ENCODE peak calls at places on chromosomes 1 and 21, in six cellular contexts. I is HepG2, Z is GM12878, K is SK-N-SH, G is HCT116, Y is K562. R is an unnamed sample.

GRCh38 chr1:150182233-150182632 is 32.5 kb downstream of the PLEKHO1 start:
- DNase-seq in G (no peak), I (no peak), K (no peak), Z (no peak), Y (no peak), R (no peak)

GRCh38 chr21:29298348-29299045 is at the start of gene BACH1:
- DNase-seq in K (peak), I (peak), Y (peak), Z (no peak), G (peak), R (peak)

GRCh38 chr1:175217674-175218073 is 25.1 kb upstream of the KIAA0040 start:
- DNase-seq in Z (no peak), K (no peak), I (no peak), Y (no peak), G (no peak), R (no peak)

GRCh38 chr1:172837816-172838680 is 179.1 kb downstream of the FASLG start:
- DNase-seq in Z (no peak), K (no peak), G (peak), I (no peak), Y (no peak), R (no peak)

GRCh38 chr21:28605138-28605537 is 387.5 kb downstream of the LTN1 start:
- DNase-seq in Y (no peak), I (no peak), K (no peak), G (no peak), Z (no peak), R (no peak)

GRCh38 chr1:231311696-231312095 is 26.0 kb downstream of the EXOC8 start:
- DNase-seq in G (no peak), K (no peak), I (no peak), Z (no peak), Y (no peak), R (no peak)

GRCh38 chr1:31976401-31976800 is 37.3 kb upstream of the KHDRBS1 start:
- DNase-seq in G (no peak), K (no peak), I (no peak), Z (no peak), Y (no peak), R (no peak)

GRCh38 chr1:167121375-167122120 is 27.7 kb downstream of the STYXL2 start:
- DNase-seq in K (peak), G (peak), I (no peak), Z (no peak), Y (no peak), R (no peak)

GRCh38 chr1:7561331-7561921 is 209.7 kb upstream of the VAMP3 start:
- DNase-seq in G (no peak), Z (no peak), Y (peak), I (no peak), K (peak), R (no peak)

GRCh38 chr1:240149488-240150094 is 57.9 kb downstream of the FMN2 start:
- DNase-seq in Y (peak), Z (no peak), K (peak), I (peak), G (no peak), R (peak)

GRCh38 chr1:26862781-26863676 is at the start of gene SFN:
- DNase-seq in Z (no peak), I (peak), K (no peak), G (peak), Y (peak), R (peak)

GRCh38 chr1:218384576-218384975 is 39.4 kb downstream of the TGFB2 start:
- DNase-seq in Z (no peak), Y (peak), G (no peak), K (no peak), I (no peak), R (no peak)

GRCh38 chr1:188137221-188137620 is 1308.5 kb downstream of the PLA2G4A start:
- DNase-seq in K (no peak), Y (no peak), Z (no peak), I (no peak), G (no peak), R (no peak)

GRCh38 chr1:42162181-42162580 is 2.4 kb downstream of the GUCA2A start:
- DNase-seq in I (no peak), Z (no peak), K (no peak), G (no peak), Y (no peak), R (no peak)

GRCh38 chr1:36160949-36161485 is 5.1 kb downstream of the MAP7D1 start:
- DNase-seq in I (no peak), K (peak), Y (peak), Z (no peak), G (no peak), R (no peak)

GRCh38 chr1:230352537-230352936 is 73.6 kb downstream of the PGBD5 start:
- DNase-seq in Z (no peak), G (no peak), I (no peak), K (no peak), Y (no peak), R (no peak)

GRCh38 chr1:156502749-156503671 is 2.4 kb upstream of the MEF2D start:
- DNase-seq in Y (peak), Z (no peak), I (no peak), G (peak), K (no peak), R (peak)

GRCh38 chr1:3117879-3118278 is 48.9 kb downstream of the PRDM16 start:
- DNase-seq in Y (no peak), G (no peak), Z (no peak), I (no peak), K (no peak), R (no peak)

GRCh38 chr1:171457412-171457811 is 27.9 kb upstream of the PRRC2C start:
- DNase-seq in G (no peak), K (no peak), Y (no peak), Z (no peak), I (no peak), R (no peak)

GRCh38 chr1:160519542-160520435 is 3.3 kb downstream of the SLAMF6 start:
- DNase-seq in K (no peak), I (no peak), G (no peak), Z (peak), Y (peak), R (no peak)

GRCh38 chr1:44407430-44408180 is 2.5 kb downstream of the RNF220 start:
- DNase-seq in I (no peak), Z (no peak), K (peak), G (no peak), Y (no peak), R (no peak)

GRCh38 chr1:169427081-169427611 is at the start of gene CCDC181:
- DNase-seq in Z (peak), I (peak), K (peak), Y (peak), G (no peak), R (no peak)

GRCh38 chr1:89945852-89946476 is 48.9 kb upstream of the ZNF326 start:
- DNase-seq in K (no peak), G (peak), Y (peak), Z (peak), I (no peak), R (no peak)

GRCh38 chr1:187626056-187626455 is 797.3 kb downstream of the PLA2G4A start:
- DNase-seq in Y (no peak), I (no peak), Z (no peak), G (no peak), K (no peak), R (peak)

GRCh38 chr1:207853372-207853757 is 57.6 kb downstream of the CD34 start:
- DNase-seq in I (no peak), Y (no peak), G (no peak), Z (no peak), K (no peak), R (no peak)

GRCh38 chr1:247386695-247387094 is 29.3 kb upstream of the NLRP3 start:
- DNase-seq in G (no peak), K (no peak), I (no peak), Y (peak), Z (no peak), R (no peak)

GRCh38 chr1:16275591-16275990 is 38.6 kb upstream of the CPLANE2 start:
- DNase-seq in I (no peak), Y (no peak), G (no peak), K (no peak), Z (no peak), R (no peak)

GRCh38 chr1:41486053-41486891 is 1.8 kb upstream of the EDN2 start:
- DNase-seq in K (no peak), I (no peak), Y (no peak), Z (peak), G (no peak), R (no peak)

GRCh38 chr1:180601512-180601911 is 30.3 kb upstream of the XPR1 start:
- DNase-seq in Z (no peak), I (no peak), K (no peak), Y (no peak), G (no peak), R (no peak)

GRCh38 chr1:221291113-221291512 is 411.9 kb downstream of the HLX start:
- DNase-seq in I (no peak), G (no peak), Y (no peak), Z (no peak), K (no peak), R (no peak)

GRCh38 chr1:4174291-4175200 is 274.5 kb upstream of the C1orf174 start:
- DNase-seq in Y (no peak), K (peak), G (no peak), I (no peak), Z (no peak), R (no peak)

GRCh38 chr1:4173731-4174130 is 273.7 kb upstream of the C1orf174 start:
- DNase-seq in K (peak), Y (no peak), I (no peak), G (no peak), Z (no peak), R (no peak)

GRCh38 chr1:4170953-4171352 is 270.9 kb upstream of the C1orf174 start:
- DNase-seq in K (no peak), I (no peak), Z (no peak), Y (no peak), G (no peak), R (no peak)

GRCh38 chr1:4171480-4172450 is 271.7 kb upstream of the C1orf174 start:
- DNase-seq in K (no peak), Y (no peak), Z (no peak), G (no peak), I (no peak), R (no peak)

GRCh38 chr1:4172659-4173599 is 272.9 kb upstream of the C1orf174 start:
- DNase-seq in Z (no peak), Y (peak), I (peak), G (peak), K (peak), R (no peak)
- TF ChIP-seq JUND in Z (no peak), Y (no peak), I (no peak), G (no peak), K (no peak), R (no peak)

DNA sequence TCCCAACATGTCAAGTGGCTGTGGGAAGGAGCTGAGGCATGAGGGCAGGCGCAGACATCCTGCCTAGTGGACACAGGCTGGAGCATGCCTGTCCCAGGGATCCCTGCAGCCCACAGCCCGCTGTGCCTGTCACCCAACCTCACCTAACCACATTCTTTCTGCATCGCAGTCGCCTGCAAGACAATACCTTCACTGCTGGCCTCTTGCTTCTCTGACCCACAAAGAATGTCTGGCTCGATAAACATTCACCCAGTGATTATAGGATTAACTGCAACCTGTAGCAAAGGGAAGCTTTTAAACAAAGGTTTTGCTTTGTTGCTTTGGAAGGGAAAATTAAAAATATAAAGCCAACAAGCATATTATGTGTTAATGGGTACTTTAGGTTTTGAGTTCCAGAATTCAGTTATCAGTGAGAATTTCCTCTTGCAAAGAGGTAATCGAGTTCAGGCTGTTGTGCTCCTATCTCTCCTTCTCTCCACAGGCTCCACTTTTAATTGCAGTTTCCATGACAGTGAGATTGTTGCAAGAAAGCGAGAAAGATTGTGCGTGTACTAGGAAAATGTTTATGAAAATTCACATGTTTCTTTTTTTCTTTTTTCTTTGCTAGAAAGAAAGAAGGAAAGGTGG is 40.0 kb upstream of the ZNF648 start:
- DNase-seq in K (no peak), Y (no peak), I (peak), Z (no peak), G (peak), R (peak)
- TF ChIP-seq JUND in K (no peak), Y (no peak), I (no peak), Z (no peak), G (peak), R (no peak)

GRCh38 chr1:84758968-84759491 is 68.8 kb upstream of the SSX2IP start:
- DNase-seq in Y (no peak), Z (no peak), G (no peak), K (no peak), I (no peak), R (no peak)
- TF ChIP-seq JUND in Y (no peak), Z (no peak), G (no peak), K (no peak), I (no peak), R (no peak)

GRCh38 chr1:228272831-228273571 is 65.2 kb downstream of the OBSCN start:
- DNase-seq in Y (no peak), K (no peak), G (no peak), Z (no peak), I (no peak), R (no peak)
- TF ChIP-seq JUND in Y (no peak), K (no peak), G (no peak), Z (no peak), I (no peak), R (no peak)

DNA sequence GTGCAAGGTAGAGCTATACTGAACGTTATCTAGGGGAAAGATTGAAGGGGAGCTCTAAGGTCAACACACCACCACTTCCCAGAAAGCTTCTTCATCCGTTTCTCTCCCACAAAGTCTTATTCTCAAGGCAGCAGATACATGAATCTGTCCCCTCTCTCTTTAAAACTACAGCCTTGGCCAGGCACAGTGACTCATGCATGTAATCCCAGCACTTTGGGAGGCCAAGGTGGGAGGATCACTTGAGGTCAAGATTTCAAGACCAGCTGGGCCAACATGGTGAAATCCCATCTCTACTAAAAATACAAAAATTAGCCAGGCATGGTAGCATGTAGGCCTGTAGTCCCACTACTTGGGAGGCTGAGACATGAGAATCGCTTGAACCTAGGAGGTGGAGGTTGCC is 8.1 kb downstream of the CYP4X1 start:
- DNase-seq in Z (no peak), Y (no peak), I (no peak), G (no peak), K (no peak), R (peak)
- TF ChIP-seq JUND in Z (no peak), Y (no peak), I (no peak), G (no peak), K (no peak), R (no peak)

GRCh38 chr1:92367496-92367895 is 68.6 kb downstream of the RPAP2 start:
- DNase-seq in G (no peak), Z (no peak), K (no peak), I (no peak), Y (no peak), R (no peak)

GRCh38 chr1:92362970-92363369 is 64.1 kb downstream of the RPAP2 start:
- DNase-seq in I (no peak), Y (no peak), G (no peak), K (no peak), Z (no peak), R (no peak)

GRCh38 chr1:92366045-92366405 is 67.2 kb downstream of the RPAP2 start:
- DNase-seq in Y (no peak), I (no peak), G (no peak), K (no peak), Z (no peak), R (no peak)

DNA sequence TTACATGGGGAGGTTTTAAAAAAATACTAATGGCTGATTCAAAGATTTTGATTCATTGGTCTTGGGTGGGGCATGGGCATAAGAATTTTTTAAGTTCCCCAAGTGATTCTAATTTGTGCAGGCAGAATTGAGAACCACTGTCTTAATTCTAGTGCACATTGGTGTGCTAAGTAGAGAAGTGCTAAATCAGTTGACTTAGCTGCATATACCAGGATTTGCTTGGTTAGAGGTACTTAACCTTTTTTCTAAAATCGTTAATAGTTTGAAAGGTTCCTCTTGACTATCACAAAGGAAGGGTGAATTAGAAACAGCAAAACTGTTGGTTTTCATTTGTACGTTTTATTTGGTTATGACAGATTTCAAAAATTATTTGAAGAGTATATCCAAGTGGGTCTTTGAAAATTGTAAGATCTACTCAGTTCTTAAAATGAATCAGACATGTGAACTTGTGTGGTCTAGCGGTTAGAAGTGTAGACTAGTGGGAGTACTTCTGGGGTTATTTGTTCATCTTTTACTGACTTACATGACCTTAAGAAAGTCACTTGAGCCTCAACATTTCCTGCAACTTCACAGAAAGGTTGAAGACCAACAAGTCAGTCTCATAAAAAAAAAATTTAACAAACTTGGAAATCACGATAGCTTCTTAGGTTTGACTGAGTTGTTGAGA is 66.7 kb downstream of the RPAP2 start:
- DNase-seq in K (no peak), I (no peak), Y (no peak), G (no peak), Z (no peak), R (no peak)
- TF ChIP-seq JUND in K (no peak), I (no peak), Y (no peak), G (no peak), Z (no peak), R (no peak)

GRCh38 chr1:177779325-177779965 is 190.4 kb downstream of the SEC16B start:
- DNase-seq in G (no peak), Z (no peak), Y (no peak), K (no peak), I (no peak), R (no peak)

GRCh38 chr1:177784394-177784793 is 185.5 kb downstream of the SEC16B start:
- DNase-seq in G (no peak), I (no peak), Z (no peak), K (no peak), Y (no peak), R (no peak)

GRCh38 chr1:177783052-177783451 is 186.8 kb downstream of the SEC16B start:
- DNase-seq in I (peak), G (no peak), Z (no peak), Y (no peak), K (no peak), R (no peak)

DNA sequence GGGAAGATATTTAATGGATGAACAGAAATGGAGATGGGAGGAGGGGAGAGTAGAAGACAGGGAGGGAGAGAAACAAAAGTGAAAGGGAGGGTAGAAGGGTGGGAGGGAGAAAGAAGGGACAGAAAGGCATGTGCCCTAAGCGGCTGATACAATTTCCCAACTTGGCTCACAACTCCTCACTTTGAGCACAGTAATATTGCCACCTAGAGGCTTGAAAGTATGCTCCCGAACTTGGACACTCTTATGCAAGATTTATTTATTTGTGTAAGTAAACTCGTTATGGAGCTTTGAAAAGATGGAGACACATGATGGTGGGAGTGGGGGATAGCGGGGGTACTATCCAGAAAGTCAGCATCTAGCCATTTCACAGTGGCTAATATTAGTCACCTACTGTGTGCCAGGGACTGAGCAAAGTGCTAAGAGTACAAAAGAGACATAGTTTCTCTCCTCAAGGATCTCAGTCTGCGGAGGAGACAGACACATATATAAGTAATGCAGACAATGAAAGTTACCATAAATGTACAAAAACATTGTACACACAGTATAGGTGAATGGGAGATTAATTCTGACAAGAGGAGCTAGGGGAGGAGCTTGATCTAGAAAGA is 189.7 kb downstream of the SEC16B start:
- DNase-seq in K (peak), G (peak), Z (no peak), I (peak), Y (no peak), R (peak)
- TF ChIP-seq JUND in K (no peak), G (no peak), Z (no peak), I (no peak), Y (no peak), R (no peak)

DNA sequence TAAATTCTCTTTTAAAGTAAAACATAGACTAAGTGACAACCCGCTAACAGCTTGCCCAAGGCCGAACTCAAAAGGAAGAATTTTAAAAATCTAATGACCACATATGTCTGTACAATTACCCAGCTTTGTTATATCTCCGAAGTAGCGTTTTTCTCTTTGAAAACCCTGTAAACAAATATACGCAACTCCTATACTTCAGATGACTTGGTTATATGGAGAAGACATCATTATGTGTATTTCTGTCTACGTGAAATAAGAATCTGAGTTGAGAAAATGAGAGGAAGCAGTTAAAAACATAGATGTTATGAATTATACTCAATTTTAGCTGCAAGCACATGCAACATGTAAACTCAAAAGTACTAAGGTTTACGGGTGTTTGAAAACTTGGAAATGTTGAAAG is 2.0 kb downstream of the PBX1 start:
- DNase-seq in G (no peak), Y (no peak), Z (no peak), I (no peak), K (no peak), R (no peak)
- TF ChIP-seq JUND in G (no peak), Y (no peak), Z (no peak), I (no peak), K (no peak), R (no peak)

DNA sequence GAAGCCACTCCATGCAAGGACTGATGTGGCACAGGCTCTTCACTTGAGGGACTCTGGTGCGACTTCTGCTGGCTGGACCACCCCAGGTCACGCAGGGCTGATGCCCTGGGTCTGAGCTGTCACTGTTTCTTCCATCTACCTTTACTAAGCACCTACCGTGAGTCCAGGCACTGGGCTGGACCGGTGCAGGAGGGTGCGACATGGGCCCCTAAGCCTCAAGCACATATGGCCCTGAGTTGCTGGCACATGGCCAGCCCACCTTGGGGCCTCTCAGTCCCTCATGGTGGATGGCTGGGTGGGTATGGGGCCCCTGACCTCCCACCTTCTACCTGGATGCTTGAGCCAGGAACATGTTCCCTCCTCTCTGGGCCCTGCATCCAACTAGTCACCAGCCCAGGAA is 76.0 kb downstream of the DMRTB1 start:
- DNase-seq in I (no peak), Y (no peak), G (no peak), K (no peak), Z (no peak), R (no peak)
- TF ChIP-seq JUND in I (no peak), Y (no peak), G (no peak), K (no peak), Z (no peak), R (no peak)